ENCODE peak calls at places on chromosomes 6 and 20, in four cellular contexts. G, U, R and A are unnamed samples.

GRCh38 chr20:730005-730404 is 38.3 kb downstream of the SLC52A3 start:
- DNase-seq in R (no peak), G (no peak), U (no peak), A (no peak)

GRCh38 chr6:32167154-32167760 is 2.9 kb downstream of the EGFL8 start:
- DNase-seq in U (no peak), G (no peak), R (no peak), A (no peak)

GRCh38 chr20:10185741-10186558 is 32.7 kb upstream of the SNAP25 start:
- DNase-seq in R (no peak), U (no peak), G (no peak), A (no peak)

GRCh38 chr6:73523434-73524123 is 2.7 kb upstream of the EEF1A1 start:
- DNase-seq in R (no peak), G (no peak), U (no peak), A (peak)

GRCh38 chr20:49548371-49548947 is 19.5 kb downstream of the PTGIS start:
- DNase-seq in U (no peak), R (no peak), G (no peak), A (no peak)

GRCh38 chr6:16470502-16471221 is 232.3 kb downstream of the GMPR start:
- DNase-seq in G (no peak), R (no peak), U (no peak), A (no peak)

GRCh38 chr20:57458400-57459160 is 66.4 kb downstream of the CTCFL start:
- DNase-seq in U (no peak), R (no peak), G (peak), A (no peak)

GRCh38 chr20:50248104-50248631 is 57.5 kb downstream of the CEBPB start:
- DNase-seq in R (no peak), U (no peak), G (peak), A (peak)

GRCh38 chr20:58623579-58624473 is 27.3 kb upstream of the STX16 start:
- DNase-seq in G (peak), R (peak), U (peak), A (peak)

GRCh38 chr6:27966044-27966443 is 9.0 kb downstream of the OR2B6 start:
- DNase-seq in G (no peak), R (no peak), U (no peak), A (no peak)

GRCh38 chr6:72084992-72085569 is 198.7 kb downstream of the RIMS1 start:
- DNase-seq in G (no peak), U (no peak), R (no peak), A (no peak)

GRCh38 chr6:138833819-138834539 is 38.1 kb downstream of the ECT2L start:
- DNase-seq in U (no peak), G (no peak), R (no peak), A (no peak)